ENCODE peak calls at places on chromosomes 2 and 18, in six cellular contexts. O is GM20000, V is GM19239, Y is colonic mucosa, Q is SW 1271, E is mucosa of descending colon. N is an unnamed sample.

GRCh38 chr2:178280261-178280852 is 86.0 kb downstream of the OSBPL6 start:
- DNase-seq in O (peak), V (peak), Y (peak), Q (no peak), E (peak), N (peak)

GRCh38 chr2:135010200-135010942 is 36.9 kb downstream of the MAP3K19 start:
- DNase-seq in O (no peak), V (no peak), Y (no peak), Q (no peak), E (no peak), N (no peak)

GRCh38 chr2:45345331-45346305 is 265.4 kb downstream of the SRBD1 start:
- DNase-seq in O (no peak), V (no peak), Y (no peak), Q (no peak), E (no peak), N (no peak)

GRCh38 chr2:194486316-194486715 is 1170.7 kb upstream of the SLC39A10 start:
- DNase-seq in O (no peak), V (no peak), Y (no peak), Q (no peak), E (no peak), N (no peak)

GRCh38 chr2:224284134-224284946 is 117.6 kb downstream of the FAM124B start:
- DNase-seq in O (peak), V (peak), Y (peak), Q (no peak), E (peak), N (peak)

GRCh38 chr18:7954229-7954628 is 387.1 kb downstream of the PTPRM start:
- DNase-seq in O (no peak), V (no peak), Y (no peak), Q (no peak), E (no peak), N (no peak)

GRCh38 chr2:63064661-63065060 is 14.0 kb downstream of the OTX1 start:
- DNase-seq in O (no peak), V (no peak), Y (no peak), Q (no peak), E (no peak), N (no peak)

GRCh38 chr2:40127890-40128548 is 323.9 kb downstream of the SLC8A1 start:
- DNase-seq in O (no peak), V (no peak), Y (no peak), Q (no peak), E (no peak), N (no peak)

GRCh38 chr2:54722641-54723299 is 692 bp upstream of the EML6 start:
- DNase-seq in O (no peak), V (no peak), Y (peak), Q (no peak), E (peak), N (peak)

GRCh38 chr18:48027401-48027931 is 97.0 kb upstream of the SMAD2 start:
- DNase-seq in O (no peak), V (no peak), Y (no peak), Q (no peak), E (no peak), N (peak)

GRCh38 chr2:189657867-189658266 is 3.4 kb upstream of the ASNSD1 start:
- DNase-seq in O (peak), V (no peak), Y (peak), Q (no peak), E (peak), N (peak)

GRCh38 chr2:46858697-46859080 is 56.9 kb downstream of the MCFD2 start:
- DNase-seq in O (no peak), V (no peak), Y (no peak), Q (no peak), E (no peak), N (peak)

GRCh38 chr2:220043155-220043992 is 415.9 kb downstream of the SLC4A3 start:
- DNase-seq in O (no peak), V (no peak), Y (no peak), Q (no peak), E (no peak), N (peak)

GRCh38 chr2:62785216-62785615 is 79.7 kb downstream of the EHBP1 start:
- DNase-seq in O (peak), V (no peak), Y (no peak), Q (no peak), E (no peak), N (peak)

GRCh38 chr2:144971937-144972336 is 452.0 kb upstream of the ZEB2 start:
- DNase-seq in O (no peak), V (no peak), Y (no peak), Q (no peak), E (no peak), N (no peak)